ENCODE peak calls at places on chromosome 1, in seven cellular contexts. P is left ventricle myocardium inferior, N is lower lobe of right lung, M is hepatocyte, J is upper lobe of right lung, B is tibial artery, Q is mucosa of descending colon. L is an unnamed sample. For H3K4me1, the result is how much of the 10 kb centered on the place peaks cover.

GRCh38 chr1:236864211-236864610 is 69.1 kb downstream of the MTR start:
- DNase-seq in N (no peak), M (no peak), Q (no peak), P (no peak), B (no peak), J (no peak), L (no peak)

GRCh38 chr1:165436994-165437393 is 7.9 kb downstream of the RXRG start:
- DNase-seq in Q (no peak), N (no peak), J (no peak), P (no peak), B (no peak), M (no peak), L (no peak)

GRCh38 chr1:213564215-213564659 is 423.5 kb upstream of the PROX1 start:
- DNase-seq in Q (no peak), B (no peak), N (no peak), P (no peak), M (peak), J (no peak), L (peak)

GRCh38 chr1:244757091-244757939 is 78.1 kb upstream of the COX20 start:
- DNase-seq in Q (no peak), J (no peak), B (no peak), N (no peak), M (no peak), P (no peak), L (no peak)

GRCh38 chr1:84224905-84225304 is 76.6 kb upstream of the SAMD13 start:
- DNase-seq in Q (no peak), J (no peak), P (no peak), M (no peak), N (no peak), B (no peak), L (no peak)

GRCh38 chr1:192610114-192610958 is 25.6 kb upstream of the RGS13 start:
- DNase-seq in P (no peak), M (peak), B (no peak), N (no peak), Q (no peak), J (no peak), L (no peak)

GRCh38 chr1:41880261-41880660 is 38.5 kb downstream of the HIVEP3 start:
- DNase-seq in P (no peak), M (no peak), Q (no peak), B (no peak), N (no peak), J (no peak), L (no peak)

GRCh38 chr1:109643385-109644230 is 12.3 kb upstream of the GSTM4 start:
- DNase-seq in M (peak), N (peak), P (peak), Q (peak), J (peak), B (peak), L (peak)

GRCh38 chr1:47436979-47437517 is 796 bp upstream of the FOXD2 start:
- DNase-seq in Q (no peak), N (no peak), B (no peak), P (no peak), M (no peak), J (no peak), L (peak)

GRCh38 chr1:212074313-212074712 is 38.8 kb downstream of the DTL start:
- DNase-seq in N (no peak), Q (no peak), B (no peak), M (no peak), J (no peak), P (no peak), L (no peak)

GRCh38 chr1:25255711-25256577 is 8.7 kb upstream of the RSRP1 start:
- DNase-seq in B (no peak), J (no peak), Q (no peak), P (no peak), N (no peak), M (no peak), L (no peak)

GRCh38 chr1:70536708-70537398 is 125.8 kb downstream of the CTH start:
- DNase-seq in J (no peak), M (no peak), B (no peak), N (no peak), Q (no peak), P (no peak), L (no peak)

GRCh38 chr1:66331641-66332523 is 202.1 kb upstream of the SGIP1 start:
- DNase-seq in Q (peak), J (peak), P (peak), B (peak), N (peak), M (peak), L (peak)

GRCh38 chr1:32863516-32864245 is 7.0 kb downstream of the FNDC5 start:
- DNase-seq in B (no peak), J (no peak), M (no peak), N (no peak), Q (no peak), P (no peak), L (no peak)

GRCh38 chr1:41576206-41576605 is 91.7 kb upstream of the EDN2 start:
- DNase-seq in P (no peak), J (no peak), N (no peak), B (no peak), M (no peak), Q (no peak), L (no peak)

GRCh38 chr1:98940680-98941079 is 64.0 kb downstream of the PLPPR5 start:
- DNase-seq in B (no peak), Q (no peak), N (no peak), P (no peak), M (no peak), J (no peak), L (no peak)

GRCh38 chr1:67211589-67212563 is 45.6 kb downstream of the IL23R start:
- DNase-seq in N (no peak), J (no peak), B (no peak), Q (no peak), P (no peak), M (peak), L (peak)

GRCh38 chr1:236122176-236122575 is 20.2 kb upstream of the GPR137B start:
- DNase-seq in J (no peak), N (no peak), B (no peak), P (no peak), Q (no peak), M (no peak), L (no peak)

GRCh38 chr1:164953815-164954214 is 394.8 kb downstream of the PBX1 start:
- DNase-seq in P (no peak), M (no peak), Q (no peak), N (no peak), B (no peak), J (no peak), L (no peak)

GRCh38 chr1:227321035-227321434 is 2.7 kb upstream of the CDC42BPA start:
- DNase-seq in P (no peak), Q (no peak), N (no peak), M (no peak), J (no peak), B (no peak), L (no peak)

GRCh38 chr1:156124557-156125483 is 10.3 kb downstream of the LMNA start:
- DNase-seq in M (no peak), Q (peak), J (peak), B (peak), P (no peak), N (peak), L (peak)

GRCh38 chr1:3827813-3828307 is 29.2 kb downstream of the CEP104 start:
- DNase-seq in Q (no peak), J (peak), N (no peak), P (no peak), B (peak), M (no peak), L (no peak)

GRCh38 chr1:1063945-1064831 is 9.9 kb downstream of the RNF223 start:
- DNase-seq in J (peak), B (no peak), M (peak), N (peak), Q (peak), P (peak), L (peak)

GRCh38 chr1:67367370-67368345 is 60.0 kb downstream of the IL12RB2 start:
- DNase-seq in P (peak), M (peak), N (no peak), Q (no peak), J (no peak), B (no peak), L (peak)

GRCh38 chr1:59367269-59368006 is 70.5 kb downstream of the FGGY start:
- DNase-seq in Q (no peak), N (peak), B (peak), P (peak), M (peak), J (peak), L (peak)

GRCh38 chr1:26321315-26322041 is 3.7 kb downstream of the CD52 start:
- DNase-seq in M (peak), N (peak), Q (peak), J (peak), B (peak), P (peak), L (peak)

GRCh38 chr1:115670476-115671175 is 28.9 kb downstream of the VANGL1 start:
- DNase-seq in B (no peak), J (no peak), P (no peak), Q (peak), M (no peak), N (no peak), L (peak)

GRCh38 chr1:114390960-114391359 is 120.0 kb downstream of the TRIM33 start:
- DNase-seq in M (no peak), N (no peak), Q (no peak), J (no peak), B (no peak), P (no peak), L (no peak)
- H3K4me3 ChIP-seq in M (no peak), N (no peak), Q (no peak), J (no peak), B (no peak), P (no peak), L (no peak)

GRCh38 chr1:117734403-117734802 is 128.6 kb downstream of the TENT5C start:
- DNase-seq in N (no peak), P (no peak), B (no peak), J (no peak), Q (no peak), M (no peak), L (no peak)

GRCh38 chr1:117735045-117735992 is 129.5 kb downstream of the TENT5C start:
- DNase-seq in J (no peak), M (peak), B (no peak), P (no peak), Q (no peak), N (no peak), L (peak)

GRCh38 chr1:117740461-117740860 is 134.6 kb downstream of the TENT5C start:
- DNase-seq in J (no peak), M (no peak), N (no peak), P (no peak), Q (no peak), B (no peak), L (peak)

DNA sequence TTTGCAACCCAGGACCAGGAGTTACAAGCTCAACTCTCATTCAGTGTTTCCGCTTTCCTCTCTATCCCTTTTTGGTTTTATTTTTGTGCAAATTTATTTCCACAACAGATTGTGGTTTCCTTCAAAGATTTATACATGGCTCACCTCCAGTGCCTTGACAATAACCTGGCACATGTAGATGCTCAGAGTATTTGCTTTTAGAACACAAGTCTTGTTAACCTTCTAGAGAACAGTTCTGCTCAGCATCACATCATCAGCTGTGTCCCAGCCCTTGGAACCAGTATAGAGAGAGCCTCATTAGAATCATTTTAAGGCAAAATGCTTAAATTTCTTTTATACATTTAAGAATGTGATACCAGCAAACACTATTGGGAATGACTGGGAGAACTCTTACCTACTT is 133.7 kb downstream of the TENT5C start:
- DNase-seq in Q (no peak), J (no peak), B (no peak), N (no peak), M (no peak), P (no peak), L (no peak)
- H3K4me1 ChIP-seq in Q (under half), J (under half), B (under half), N (under half), M (under half), P (under half), L (under half)

GRCh38 chr1:16183765-16184556 is 28.1 kb upstream of the EPHA2 start:
- DNase-seq in Q (no peak), B (no peak), P (no peak), N (no peak), J (peak), M (no peak), L (no peak)
- TF ChIP-seq CTCF in Q (no peak), B (no peak), P (no peak), N (no peak), J (no peak), M (no peak), L (no peak)

GRCh38 chr1:85333186-85333585 is 56.8 kb upstream of the BCL10 start:
- DNase-seq in M (no peak), B (no peak), N (no peak), J (no peak), Q (no peak), P (no peak), L (no peak)

GRCh38 chr1:85332575-85332974 is 56.1 kb upstream of the BCL10 start:
- DNase-seq in P (no peak), N (no peak), B (no peak), J (no peak), Q (no peak), M (no peak), L (no peak)

GRCh38 chr1:85330206-85330605 is 53.8 kb upstream of the BCL10 start:
- DNase-seq in B (no peak), M (no peak), J (no peak), Q (no peak), N (no peak), P (no peak), L (no peak)

GRCh38 chr1:85328713-85329376 is 52.4 kb upstream of the BCL10 start:
- DNase-seq in Q (no peak), B (no peak), J (no peak), M (peak), N (no peak), P (no peak), L (peak)

DNA sequence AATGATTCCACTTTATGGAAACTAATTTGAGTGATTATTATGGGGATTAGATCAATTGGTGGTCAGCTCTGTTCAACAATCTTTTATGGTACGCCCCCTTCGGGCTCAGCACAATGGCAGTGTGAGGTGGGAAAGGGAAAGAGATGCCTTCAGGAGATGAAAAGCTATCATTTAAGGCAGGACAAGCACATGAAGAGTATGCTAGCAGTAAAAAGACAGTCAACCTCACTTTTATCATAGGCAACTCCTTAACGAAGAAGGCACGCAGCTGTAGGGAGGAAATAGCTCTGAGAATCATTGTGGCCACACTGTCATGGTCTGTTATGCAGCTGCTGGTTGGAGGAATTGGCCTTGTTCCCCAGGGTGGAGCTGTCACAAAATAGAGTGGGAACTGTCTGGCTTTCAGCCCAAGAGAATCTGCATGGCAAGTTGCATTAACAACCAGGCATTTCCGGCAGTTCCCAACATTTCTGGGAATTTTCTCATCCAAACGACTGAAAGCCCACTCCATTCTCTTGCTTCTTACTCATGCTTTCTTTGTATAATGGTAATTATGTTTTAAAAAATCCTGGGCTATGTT is 54.4 kb upstream of the BCL10 start:
- DNase-seq in B (no peak), P (peak), Q (no peak), M (no peak), N (no peak), J (no peak), L (peak)
- H3K4me3 ChIP-seq in B (no peak), P (no peak), Q (no peak), M (no peak), N (no peak), J (no peak), L (no peak)

GRCh38 chr1:201712387-201713092 is 116.4 kb upstream of the IPO9 start:
- DNase-seq in Q (no peak), J (no peak), M (no peak), B (peak), P (no peak), N (no peak), L (no peak)
- H3K4me1 ChIP-seq in Q (under half), J (half or more), M (under half), B (half or more), P (half or more), N (half or more), L (under half)

DNA sequence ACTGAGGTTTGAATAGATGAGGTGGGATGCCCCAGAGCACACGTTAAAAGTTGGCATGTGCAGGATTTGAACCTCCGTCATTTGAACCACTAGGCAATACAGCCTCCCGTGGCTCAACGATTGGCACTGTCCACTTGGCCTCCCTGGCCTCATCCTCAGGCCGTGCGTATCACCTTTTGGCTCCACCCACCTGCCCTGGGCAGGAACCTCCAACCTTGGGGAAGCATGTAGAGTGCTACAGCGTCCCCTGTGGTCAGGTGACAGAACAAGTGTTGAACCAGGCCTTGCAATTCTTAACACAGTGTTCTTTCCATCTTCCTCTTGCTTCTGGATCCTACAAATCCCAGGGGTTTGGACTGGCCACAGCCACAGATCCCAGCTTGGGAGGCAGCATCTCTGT is 112.6 kb downstream of the PAX7 start:
- DNase-seq in Q (no peak), M (no peak), J (no peak), B (no peak), N (no peak), P (no peak), L (no peak)
- TF ChIP-seq CTCF in Q (no peak), M (no peak), J (no peak), B (no peak), N (no peak), P (no peak), L (no peak)

L was measured in body of pancreas.